ENCODE peak calls at places on chromosomes 12 and 14, in eight cellular contexts. W, C, K, Y, J, Q, X and M are unnamed samples.

GRCh38 chr12:93136243-93137015 is 207.3 kb upstream of the EEA1 start:
- DNase-seq in J (no peak), K (no peak), Q (no peak), W (no peak), Y (no peak), C (no peak), X (no peak), M (no peak)

GRCh38 chr14:75268638-75269550 is 9.7 kb upstream of the FOS start:
- DNase-seq in Y (no peak), J (no peak), Q (no peak), X (no peak), K (no peak), C (no peak), W (no peak), M (no peak)

GRCh38 chr14:90698379-90698869 is 117.8 kb downstream of the TTC7B start:
- DNase-seq in Q (no peak), C (peak; percentile 36), W (no peak), Y (peak; percentile 79), K (no peak), X (peak; percentile 91), J (no peak), M (no peak)

GRCh38 chr12:41442905-41443304 is 254.8 kb downstream of the PDZRN4 start:
- DNase-seq in C (no peak), J (no peak), W (no peak), X (no peak), Q (no peak), K (no peak), Y (no peak), M (no peak)

GRCh38 chr12:95574799-95575452 is 23.6 kb upstream of the USP44 start:
- DNase-seq in Y (peak; percentile 38), X (peak; percentile 70), Q (no peak), C (peak; percentile 41), K (peak; percentile 7), J (no peak), W (no peak), M (no peak)

GRCh38 chr12:107394693-107395092 is 290.9 kb upstream of the PWP1 start:
- DNase-seq in J (no peak), X (no peak), C (no peak), Y (no peak), Q (no peak), W (no peak), K (no peak), M (no peak)

GRCh38 chr12:79452906-79453305 is 237.9 kb downstream of the PAWR start:
- DNase-seq in J (peak; percentile 32), W (no peak), Q (no peak), K (no peak), X (no peak), C (no peak), Y (no peak), M (no peak)

GRCh38 chr12:101097829-101098580 is 112.0 kb downstream of the SLC5A8 start:
- DNase-seq in Q (no peak), W (no peak), Y (no peak), X (no peak), K (no peak), J (no peak), C (no peak), M (no peak)

GRCh38 chr14:85565862-85566296 is 35.9 kb downstream of the FLRT2 start:
- DNase-seq in Y (peak; percentile 4), J (no peak), Q (no peak), X (peak; percentile 77), W (no peak), C (no peak), K (no peak), M (peak; percentile 44)

GRCh38 chr12:49874142-49874897 is 29.4 kb downstream of the FAIM2 start:
- DNase-seq in Y (no peak), Q (no peak), W (no peak), J (peak; percentile 56), C (no peak), K (no peak), X (no peak), M (no peak)

GRCh38 chr14:88196925-88197324 is 126.1 kb downstream of the KCNK10 start:
- DNase-seq in Q (no peak), C (no peak), W (no peak), J (no peak), K (no peak), Y (no peak), X (no peak), M (no peak)

GRCh38 chr12:85825751-85826150 is 10.5 kb downstream of the RASSF9 start:
- DNase-seq in Q (no peak), Y (peak; percentile 68), J (no peak), X (peak; percentile 21), W (no peak), K (no peak), C (no peak), M (no peak)

GRCh38 chr12:29695026-29695425 is 88.7 kb downstream of the TMTC1 start:
- DNase-seq in Q (no peak), K (peak; percentile 39), W (no peak), Y (no peak), X (no peak), J (no peak), C (no peak), M (no peak)

GRCh38 chr12:66035289-66035961 is 95.1 kb downstream of the LLPH start:
- DNase-seq in W (no peak), K (no peak), C (no peak), Q (no peak), Y (no peak), J (no peak), X (peak; percentile 67), M (peak; percentile 69)

GRCh38 chr14:104226421-104227385 is 88.3 kb downstream of the KIF26A start:
- DNase-seq in C (no peak), W (no peak), Y (no peak), Q (no peak), K (no peak), J (peak; percentile 61), X (no peak), M (no peak)

GRCh38 chr14:42628591-42628990 is 1021.9 kb downstream of the LRFN5 start:
- DNase-seq in X (no peak), K (no peak), J (no peak), C (no peak), W (no peak), Q (no peak), Y (no peak), M (no peak)

GRCh38 chr12:122984612-122985358 is 4.3 kb downstream of the ARL6IP4 start:
- DNase-seq in W (no peak), C (peak; percentile 54), Y (no peak), K (no peak), Q (no peak), J (peak; percentile 85), X (no peak), M (no peak)

GRCh38 chr12:62530596-62530995 is 64.0 kb downstream of the MON2 start:
- DNase-seq in X (no peak), J (no peak), Y (no peak), W (no peak), C (no peak), K (peak; percentile 63), Q (no peak), M (no peak)

GRCh38 chr14:95319312-95320075 is at the start of gene CLMN:
- DNase-seq in K (no peak), C (peak; percentile 85), J (peak; percentile 89), W (peak; percentile 6), Q (no peak), X (peak; percentile 65), Y (peak; percentile 77), M (peak; percentile 16)

GRCh38 chr12:71144682-71145081 is 13.1 kb downstream of the TSPAN8 start:
- DNase-seq in X (no peak), C (no peak), J (no peak), Y (no peak), W (no peak), Q (no peak), K (no peak), M (no peak)

GRCh38 chr12:122215789-122216188 is 10.1 kb downstream of the DIABLO start:
- DNase-seq in X (no peak), C (no peak), W (no peak), Q (no peak), J (no peak), K (no peak), Y (no peak), M (no peak)

GRCh38 chr14:71289536-71289935 is 382.3 kb downstream of the PCNX1 start:
- DNase-seq in X (no peak), Y (no peak), Q (no peak), K (no peak), C (no peak), J (no peak), W (no peak), M (no peak)

GRCh38 chr12:27060740-27061139 is 21.6 kb downstream of the C12orf71 start:
- DNase-seq in K (no peak), J (no peak), Q (no peak), C (no peak), X (no peak), W (no peak), Y (no peak), M (no peak)